ENCODE peak calls at places on chromosomes 7 and 10, in five cellular contexts. One of them, this sample, is unnamed.
A peak's percentile ranks its signal among the peaks of the same experiment; 100 is the strongest.

GRCh38 chr7:24907311-24907886 is 72.6 kb downstream of the OSBPL3 start:
- DNase-seq in sciatic nerve: no peak
- DNase-seq in HEK293T: no peak
- DNase-seq in heart left ventricle: no peak
- DNase-seq in neuronal stem cell: no peak
- DNase-seq in this sample: no peak

GRCh38 chr7:116447980-116448839 is 51.3 kb upstream of the CAV2 start:
- DNase-seq in sciatic nerve: no peak
- DNase-seq in HEK293T: no peak
- DNase-seq in heart left ventricle: no peak
- DNase-seq in neuronal stem cell: no peak
- DNase-seq in this sample: no peak

GRCh38 chr10:74921744-74922143 is 95.3 kb downstream of the KAT6B start:
- DNase-seq in sciatic nerve: no peak
- DNase-seq in HEK293T: peak; percentile 38
- DNase-seq in heart left ventricle: no peak
- DNase-seq in neuronal stem cell: peak; percentile 62
- DNase-seq in this sample: no peak

GRCh38 chr10:43793714-43794113 is 145.0 kb upstream of the ZNF32 start:
- DNase-seq in sciatic nerve: no peak
- DNase-seq in HEK293T: no peak
- DNase-seq in heart left ventricle: no peak
- DNase-seq in neuronal stem cell: no peak
- DNase-seq in this sample: peak; percentile 94

GRCh38 chr10:21715531-21716195 is 181.6 kb downstream of the MLLT10 start:
- DNase-seq in sciatic nerve: no peak
- DNase-seq in HEK293T: no peak
- DNase-seq in heart left ventricle: no peak
- DNase-seq in neuronal stem cell: no peak
- DNase-seq in this sample: peak; percentile 39

GRCh38 chr10:122053314-122053713 is 64.4 kb downstream of the TACC2 start:
- DNase-seq in sciatic nerve: no peak
- DNase-seq in HEK293T: no peak
- DNase-seq in heart left ventricle: no peak
- DNase-seq in neuronal stem cell: no peak
- DNase-seq in this sample: no peak

GRCh38 chr10:99845837-99846382 is 63.5 kb downstream of the ABCC2 start:
- DNase-seq in sciatic nerve: peak; percentile 87
- DNase-seq in HEK293T: peak; percentile 83
- DNase-seq in heart left ventricle: peak; percentile 78
- DNase-seq in neuronal stem cell: peak; percentile 82
- DNase-seq in this sample: peak; percentile 97

GRCh38 chr10:95288273-95288672 is 2.5 kb downstream of the PDLIM1 start:
- DNase-seq in sciatic nerve: no peak
- DNase-seq in HEK293T: no peak
- DNase-seq in heart left ventricle: no peak
- DNase-seq in neuronal stem cell: no peak
- DNase-seq in this sample: no peak

GRCh38 chr10:6522230-6522629 is 57.8 kb downstream of the PRKCQ start:
- DNase-seq in sciatic nerve: no peak
- DNase-seq in HEK293T: no peak
- DNase-seq in heart left ventricle: no peak
- DNase-seq in neuronal stem cell: no peak
- DNase-seq in this sample: no peak

GRCh38 chr7:102165136-102165535 is 121.5 kb upstream of the SH2B2 start:
- DNase-seq in sciatic nerve: no peak
- DNase-seq in HEK293T: no peak
- DNase-seq in heart left ventricle: no peak
- DNase-seq in neuronal stem cell: no peak
- DNase-seq in this sample: no peak

GRCh38 chr10:33136781-33137180 is 178.8 kb upstream of the ITGB1 start:
- DNase-seq in sciatic nerve: no peak
- DNase-seq in HEK293T: no peak
- DNase-seq in heart left ventricle: no peak
- DNase-seq in neuronal stem cell: no peak
- DNase-seq in this sample: no peak

GRCh38 chr10:110527731-110528171 is 30.0 kb downstream of the DUSP5 start:
- DNase-seq in sciatic nerve: no peak
- DNase-seq in HEK293T: no peak
- DNase-seq in heart left ventricle: no peak
- DNase-seq in neuronal stem cell: no peak
- DNase-seq in this sample: peak; percentile 86

GRCh38 chr7:9242604-9243003 is 809.2 kb downstream of the NXPH1 start:
- DNase-seq in sciatic nerve: no peak
- DNase-seq in HEK293T: no peak
- DNase-seq in heart left ventricle: no peak
- DNase-seq in neuronal stem cell: no peak
- DNase-seq in this sample: no peak

GRCh38 chr10:132867801-132868644 is 74.3 kb downstream of the CFAP46 start:
- DNase-seq in sciatic nerve: peak; percentile 49
- DNase-seq in HEK293T: no peak
- DNase-seq in heart left ventricle: peak; percentile 19
- DNase-seq in neuronal stem cell: no peak
- DNase-seq in this sample: no peak

GRCh38 chr10:98270786-98271185 is 2.8 kb upstream of the LOXL4 start:
- DNase-seq in sciatic nerve: peak; percentile 31
- DNase-seq in HEK293T: no peak
- DNase-seq in heart left ventricle: no peak
- DNase-seq in neuronal stem cell: no peak
- DNase-seq in this sample: no peak

GRCh38 chr7:140889645-140890044 is 35.1 kb downstream of the BRAF start:
- DNase-seq in sciatic nerve: no peak
- DNase-seq in HEK293T: no peak
- DNase-seq in heart left ventricle: no peak
- DNase-seq in neuronal stem cell: no peak
- DNase-seq in this sample: no peak

GRCh38 chr10:70602665-70603438 is at the start of gene PRF1:
- DNase-seq in sciatic nerve: no peak
- DNase-seq in HEK293T: no peak
- DNase-seq in heart left ventricle: no peak
- DNase-seq in neuronal stem cell: no peak
- DNase-seq in this sample: no peak

GRCh38 chr7:80134536-80135305 is at the start of gene GNAI1:
- DNase-seq in sciatic nerve: peak; percentile 83
- DNase-seq in HEK293T: peak; percentile 63
- DNase-seq in heart left ventricle: peak; percentile 71
- DNase-seq in neuronal stem cell: peak; percentile 79
- DNase-seq in this sample: peak; percentile 90

GRCh38 chr7:22433710-22434460 is 66.1 kb downstream of the STEAP1B start:
- DNase-seq in sciatic nerve: no peak
- DNase-seq in HEK293T: no peak
- DNase-seq in heart left ventricle: peak; percentile 31
- DNase-seq in neuronal stem cell: no peak
- DNase-seq in this sample: peak; percentile 41

GRCh38 chr7:135390829-135391228 is 119.1 kb downstream of the CNOT4 start:
- DNase-seq in sciatic nerve: no peak
- DNase-seq in HEK293T: no peak
- DNase-seq in heart left ventricle: no peak
- DNase-seq in neuronal stem cell: no peak
- DNase-seq in this sample: no peak

GRCh38 chr10:124892031-124892430 is 49.9 kb upstream of the ZRANB1 start:
- DNase-seq in sciatic nerve: no peak
- DNase-seq in HEK293T: no peak
- DNase-seq in heart left ventricle: peak; percentile 43
- DNase-seq in neuronal stem cell: no peak
- DNase-seq in this sample: peak; percentile 44

GRCh38 chr10:75351637-75352036 is 49.9 kb downstream of the ZNF503 start:
- DNase-seq in sciatic nerve: no peak
- DNase-seq in HEK293T: no peak
- DNase-seq in heart left ventricle: no peak
- DNase-seq in neuronal stem cell: no peak
- DNase-seq in this sample: no peak

GRCh38 chr7:157426463-157427301 is 89.9 kb downstream of the DNAJB6 start:
- DNase-seq in sciatic nerve: no peak
- DNase-seq in HEK293T: no peak
- DNase-seq in heart left ventricle: peak; percentile 16
- DNase-seq in neuronal stem cell: no peak
- DNase-seq in this sample: no peak

GRCh38 chr10:70508912-70509366 is 30.4 kb downstream of the PALD1 start:
- DNase-seq in sciatic nerve: no peak
- DNase-seq in HEK293T: no peak
- DNase-seq in heart left ventricle: peak; percentile 80
- DNase-seq in neuronal stem cell: no peak
- DNase-seq in this sample: peak; percentile 30

GRCh38 chr7:95298091-95298490 is 26.2 kb downstream of the PON1 start:
- DNase-seq in sciatic nerve: no peak
- DNase-seq in HEK293T: no peak
- DNase-seq in heart left ventricle: no peak
- DNase-seq in neuronal stem cell: no peak
- DNase-seq in this sample: no peak

GRCh38 chr7:100799037-100799896 is 28.1 kb downstream of the EPHB4 start:
- DNase-seq in sciatic nerve: peak; percentile 71
- DNase-seq in HEK293T: peak; percentile 68
- DNase-seq in heart left ventricle: peak; percentile 67
- DNase-seq in neuronal stem cell: peak; percentile 39
- DNase-seq in this sample: peak; percentile 60

GRCh38 chr10:78433722-78434535 is 400.3 kb downstream of the RPS24 start:
- DNase-seq in sciatic nerve: peak; percentile 38
- DNase-seq in HEK293T: no peak
- DNase-seq in heart left ventricle: peak; percentile 47
- DNase-seq in neuronal stem cell: no peak
- DNase-seq in this sample: no peak

GRCh38 chr7:44149571-44150465 is 8.7 kb upstream of the MYL7 start:
- DNase-seq in sciatic nerve: peak; percentile 22
- DNase-seq in HEK293T: no peak
- DNase-seq in heart left ventricle: no peak
- DNase-seq in neuronal stem cell: no peak
- DNase-seq in this sample: no peak

GRCh38 chr7:3710531-3710930 is 409.5 kb downstream of the SDK1 start:
- DNase-seq in sciatic nerve: no peak
- DNase-seq in HEK293T: no peak
- DNase-seq in heart left ventricle: no peak
- DNase-seq in neuronal stem cell: no peak
- DNase-seq in this sample: no peak

GRCh38 chr10:22712959-22713852 is 1.2 kb downstream of the PIP4K2A start:
- DNase-seq in sciatic nerve: peak; percentile 65
- DNase-seq in HEK293T: peak; percentile 50
- DNase-seq in heart left ventricle: peak; percentile 43
- DNase-seq in neuronal stem cell: peak; percentile 14
- DNase-seq in this sample: peak; percentile 31

GRCh38 chr7:43244232-43244631 is 131.8 kb downstream of the HECW1 start:
- DNase-seq in sciatic nerve: no peak
- DNase-seq in HEK293T: no peak
- DNase-seq in heart left ventricle: no peak
- DNase-seq in neuronal stem cell: no peak
- DNase-seq in this sample: no peak

GRCh38 chr7:30090111-30090510 is 44.7 kb upstream of the MTURN start:
- DNase-seq in sciatic nerve: no peak
- DNase-seq in HEK293T: no peak
- DNase-seq in heart left ventricle: no peak
- DNase-seq in neuronal stem cell: no peak
- DNase-seq in this sample: no peak

GRCh38 chr7:75638607-75639070 is 100.1 kb downstream of the HIP1 start:
- DNase-seq in sciatic nerve: peak; percentile 74
- DNase-seq in HEK293T: peak; percentile 66
- DNase-seq in heart left ventricle: peak; percentile 69
- DNase-seq in neuronal stem cell: peak; percentile 63
- DNase-seq in this sample: peak; percentile 59

GRCh38 chr7:47576031-47576908 is 5.6 kb downstream of the TNS3 start:
- DNase-seq in sciatic nerve: peak; percentile 82
- DNase-seq in HEK293T: no peak
- DNase-seq in heart left ventricle: peak; percentile 85
- DNase-seq in neuronal stem cell: no peak
- DNase-seq in this sample: no peak

GRCh38 chr10:72133517-72133916 is 45.2 kb upstream of the SPOCK2 start:
- DNase-seq in sciatic nerve: no peak
- DNase-seq in HEK293T: no peak
- DNase-seq in heart left ventricle: no peak
- DNase-seq in neuronal stem cell: no peak
- DNase-seq in this sample: peak; percentile 44

GRCh38 chr7:20778063-20778721 is 8.5 kb downstream of the SP8 start:
- DNase-seq in sciatic nerve: no peak
- DNase-seq in HEK293T: peak; percentile 75
- DNase-seq in heart left ventricle: no peak
- DNase-seq in neuronal stem cell: peak; percentile 85
- DNase-seq in this sample: peak; percentile 86

GRCh38 chr10:91163269-91163708 is 57.2 kb upstream of the PCGF5 start:
- DNase-seq in sciatic nerve: peak; percentile 81
- DNase-seq in HEK293T: no peak
- DNase-seq in heart left ventricle: peak; percentile 82
- DNase-seq in neuronal stem cell: peak; percentile 44
- DNase-seq in this sample: peak; percentile 63

This sample was measured in cardiac muscle cell.